ENCODE peak calls at places on chromosomes 1 and 21, in six cellular contexts. C is heart right ventricle, B is cardiac muscle cell, E is sigmoid colon, H is fibroblast of lung, R is tibial artery. M is an unnamed sample. For H3K27me3, the result is how much of the 10 kb centered on the place peaks cover.

GRCh38 chr21:17585875-17586450 is 26.7 kb downstream of the BTG3 start:
- DNase-seq in C (peak), B (peak), E (no peak), H (peak), R (no peak), M (peak)

GRCh38 chr1:48853006-48853405 is 76.3 kb upstream of the BEND5 start:
- DNase-seq in C (no peak), B (peak), E (no peak), H (peak), R (no peak), M (no peak)

GRCh38 chr1:183293243-183293642 is 107.2 kb downstream of the LAMC2 start:
- DNase-seq in C (no peak), B (no peak), E (no peak), H (no peak), R (no peak), M (no peak)

GRCh38 chr1:87644033-87644432 is 315.4 kb downstream of the LMO4 start:
- DNase-seq in C (no peak), B (peak), E (no peak), H (peak), R (no peak), M (no peak)

GRCh38 chr1:18948913-18949688 is 7.4 kb downstream of the IFFO2 start:
- DNase-seq in C (no peak), B (peak), E (peak), H (peak), R (peak), M (peak)

GRCh38 chr1:181191494-181192040 is 103.1 kb downstream of the IER5 start:
- DNase-seq in C (no peak), B (no peak), E (no peak), H (no peak), R (no peak), M (no peak)

GRCh38 chr21:42534361-42534900 is 20.8 kb downstream of the SLC37A1 start:
- DNase-seq in C (no peak), B (no peak), E (peak), H (no peak), R (peak), M (no peak)

GRCh38 chr1:74334147-74334546 is 99.0 kb downstream of the TNNI3K start:
- DNase-seq in C (no peak), B (no peak), E (no peak), H (peak), R (no peak), M (no peak)

GRCh38 chr1:6935379-6936307 is 150.4 kb downstream of the CAMTA1 start:
- DNase-seq in C (no peak), B (peak), E (no peak), H (no peak), R (no peak), M (peak)

DNA sequence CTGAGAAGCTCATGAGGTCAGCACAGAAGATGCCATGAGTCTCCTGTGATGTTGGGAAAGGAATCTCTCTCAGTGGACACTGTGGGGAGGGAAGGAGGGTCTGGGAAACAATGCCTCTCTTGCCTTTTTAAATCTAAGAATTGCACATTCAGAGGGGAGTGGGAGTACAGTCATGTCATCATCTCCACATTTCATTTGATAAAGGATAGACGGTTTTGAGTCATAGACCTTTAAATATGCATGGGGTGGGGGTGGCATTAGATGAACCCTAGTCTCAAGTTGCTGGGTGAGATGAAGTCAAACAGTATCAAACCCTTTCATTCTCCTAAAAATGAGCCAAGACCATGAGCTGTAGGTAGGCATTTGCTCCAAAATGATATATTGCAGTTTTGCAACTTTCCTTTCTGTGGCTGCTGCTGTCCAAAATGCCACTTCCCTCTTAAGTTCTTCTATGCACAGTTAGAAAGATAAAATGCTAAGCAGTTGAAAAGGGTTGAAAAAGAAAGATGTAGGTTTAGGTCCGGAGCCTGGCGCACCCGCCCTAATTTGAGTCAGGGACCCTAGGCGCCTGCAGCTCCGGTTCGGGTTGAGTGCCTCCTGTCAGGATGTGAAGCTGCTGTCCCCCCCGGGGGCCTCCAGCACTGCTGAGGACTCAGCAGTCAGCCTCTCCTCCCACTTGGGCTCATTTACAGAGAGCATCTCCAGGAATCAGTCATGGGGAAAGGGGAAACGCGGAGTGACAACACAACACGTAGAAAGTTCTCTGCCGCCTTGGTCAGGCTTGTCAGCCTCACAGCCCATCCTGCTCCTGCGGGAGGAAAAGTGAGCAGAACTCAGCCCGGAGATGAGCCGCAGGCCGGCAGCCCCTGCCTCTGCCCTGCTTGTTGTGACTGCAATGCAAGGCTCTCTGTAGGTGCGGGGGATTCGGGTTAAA is 479.3 kb upstream of the RUNX1 start:
- DNase-seq in C (peak), B (peak), E (no peak), H (no peak), R (peak), M (no peak)
- H3K27me3 ChIP-seq in C (under half), B (under half), E (under half), H (under half), R (under half), M (under half)

GRCh38 chr1:154807048-154807591 is 63.0 kb downstream of the KCNN3 start:
- DNase-seq in C (no peak), B (no peak), E (no peak), H (no peak), R (no peak), M (no peak)
- H3K4me3 ChIP-seq in C (no peak), B (no peak), E (no peak), H (no peak), R (no peak), M (no peak)

DNA sequence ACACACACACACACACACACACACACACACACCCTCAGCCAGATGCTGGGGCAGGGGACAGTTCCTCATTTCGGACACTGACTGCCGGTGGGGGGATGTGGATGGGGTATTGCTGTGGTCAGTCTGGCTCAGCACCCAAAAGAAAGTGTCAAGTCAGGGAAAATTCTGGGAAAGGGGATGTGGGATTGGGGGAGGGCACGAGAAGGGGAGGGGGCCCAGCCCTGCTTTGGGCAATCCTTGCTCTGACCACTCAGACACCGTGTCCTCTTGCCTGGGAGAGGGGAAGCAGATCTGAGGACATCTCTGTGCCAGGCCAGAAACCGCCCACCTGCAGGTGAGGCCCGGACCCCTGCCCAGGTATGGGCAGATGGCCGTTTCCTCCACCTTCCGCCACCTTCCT is at the start of gene C1QC:
- DNase-seq in C (peak), B (no peak), E (peak), H (no peak), R (peak), M (no peak)
- H3K27me3 ChIP-seq in C (under half), B (under half), E (under half), H (under half), R (under half), M (under half)

DNA sequence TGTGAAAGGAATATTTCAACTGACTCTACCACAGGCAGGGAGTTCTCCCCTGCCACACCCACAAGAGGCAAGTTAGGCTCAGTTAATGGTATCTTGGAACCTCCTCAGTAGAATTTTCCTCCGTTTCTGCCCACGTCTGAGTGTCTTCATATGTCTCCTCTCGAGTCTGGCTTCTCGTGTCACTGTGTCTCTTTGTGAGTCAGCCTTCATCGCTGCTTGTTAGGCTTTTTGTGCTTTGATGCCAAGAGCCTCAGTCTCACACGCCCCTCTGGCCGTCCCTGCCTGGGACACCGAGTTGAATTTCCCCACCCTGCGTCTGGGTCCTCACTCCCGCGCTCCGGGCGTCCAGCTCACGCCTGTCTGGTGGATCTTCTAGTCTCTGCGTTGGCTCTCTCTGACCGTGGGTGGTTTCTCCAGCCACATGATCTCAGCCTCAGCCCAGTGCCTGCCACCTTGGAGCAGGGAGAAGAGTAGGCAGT is 125.7 kb upstream of the GADD45A start:
- DNase-seq in C (peak), B (peak), E (peak), H (peak), R (peak), M (no peak)
- H3K4me3 ChIP-seq in C (no peak), B (no peak), E (no peak), H (peak), R (peak), M (no peak)

GRCh38 chr1:47443530-47444316 is 5.9 kb downstream of the FOXD2 start:
- DNase-seq in C (no peak), B (no peak), E (no peak), H (no peak), R (no peak), M (no peak)
- H3K27me3 ChIP-seq in C (half or more), B (half or more), E (half or more), H (under half), R (under half), M (half or more)

DNA sequence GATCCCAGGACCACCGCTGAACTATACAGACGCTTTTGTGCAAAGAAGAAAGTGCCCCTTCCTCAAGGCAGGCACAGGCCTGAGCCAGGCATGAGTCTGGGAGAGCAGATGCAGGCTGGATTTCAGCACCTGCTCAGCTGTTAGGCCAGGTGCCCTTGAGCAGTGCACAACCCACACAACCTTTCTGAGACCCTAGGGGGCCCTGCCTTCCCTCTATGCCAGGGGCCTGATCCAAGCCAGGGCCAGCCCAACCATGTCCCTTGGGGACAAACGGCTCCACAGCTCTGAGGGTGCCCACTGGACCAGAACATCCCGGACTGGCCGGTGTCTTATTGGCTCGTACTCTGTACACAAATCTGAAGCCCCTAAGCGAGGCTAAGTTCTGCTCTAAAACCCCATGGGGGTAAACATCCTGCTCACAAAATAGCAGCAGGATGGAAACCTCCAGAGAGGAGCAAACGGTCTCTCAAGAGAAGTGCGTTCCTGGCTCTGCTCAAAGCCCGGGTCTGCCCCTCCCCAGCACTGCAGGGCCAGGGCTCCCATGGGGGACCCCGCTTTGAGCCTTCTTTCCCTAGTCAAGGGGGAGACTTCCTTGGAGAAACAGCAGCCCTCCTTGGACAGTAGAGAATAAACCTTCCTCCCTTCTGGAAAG is 275.1 kb downstream of the NPHP4 start:
- DNase-seq in C (no peak), B (no peak), E (no peak), H (no peak), R (no peak), M (no peak)
- H3K4me3 ChIP-seq in C (no peak), B (no peak), E (no peak), H (no peak), R (no peak), M (no peak)

DNA sequence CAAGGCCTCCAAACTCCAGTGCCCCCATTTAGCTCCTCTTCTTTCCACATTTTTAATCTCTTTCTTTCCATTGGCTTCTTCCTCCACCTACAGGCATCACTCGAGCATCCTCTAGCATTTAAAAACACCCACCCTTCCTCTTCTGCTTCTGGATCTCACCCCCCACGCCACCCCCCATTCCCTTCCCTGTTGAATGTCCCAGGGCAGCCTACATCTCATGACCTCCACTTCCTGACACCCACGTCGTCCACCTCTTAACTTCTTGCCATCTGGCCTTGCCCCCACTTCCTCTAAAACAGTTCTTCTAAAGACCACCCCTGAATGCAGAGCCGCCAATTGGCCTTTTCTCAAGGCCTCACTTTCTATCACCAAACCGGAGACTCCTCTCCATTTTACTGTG is 6.1 kb upstream of the ETNK2 start:
- DNase-seq in C (no peak), B (no peak), E (no peak), H (no peak), R (no peak), M (no peak)
- H3K27me3 ChIP-seq in C (under half), B (under half), E (under half), H (under half), R (under half), M (under half)

M was measured in endothelial cell of umbilical vein.